ENCODE peak calls at places on chromosome 3, in nine cellular contexts. X, B, W, E, F, C, Y, J and H are unnamed samples.

GRCh38 chr3:32593903-32594525 is 23.4 kb upstream of the DYNC1LI1 start:
- DNase-seq in C (peak; percentile 67), J (no peak), Y (no peak), F (no peak), W (no peak), E (peak; percentile 37), X (no peak), B (no peak), H (no peak)

GRCh38 chr3:122890077-122890484 is 95.2 kb downstream of the SLC49A4 start:
- DNase-seq in B (peak; percentile 19), Y (no peak), J (peak; percentile 81), X (no peak), C (peak; percentile 94), W (no peak), F (peak; percentile 55), E (peak; percentile 67), H (no peak)

GRCh38 chr3:53806182-53807116 is 39.8 kb downstream of the CHDH start:
- DNase-seq in J (peak; percentile 52), E (peak; percentile 28), X (no peak), C (no peak), F (no peak), Y (peak; percentile 53), B (no peak), W (no peak), H (no peak)

GRCh38 chr3:193149998-193150397 is 91.0 kb upstream of the PLAAT1 start:
- DNase-seq in J (no peak), B (no peak), C (no peak), W (no peak), Y (no peak), E (no peak), X (no peak), F (no peak), H (no peak)

GRCh38 chr3:194990454-194991337 is 280.3 kb downstream of the XXYLT1 start:
- DNase-seq in J (no peak), Y (no peak), E (no peak), W (no peak), C (no peak), B (no peak), F (no peak), X (no peak), H (no peak)

GRCh38 chr3:124730920-124731297 is 657 bp downstream of the UMPS start:
- DNase-seq in C (no peak), W (no peak), X (no peak), E (no peak), Y (no peak), J (no peak), F (no peak), B (no peak), H (no peak)

GRCh38 chr3:20040476-20041196 is 390 bp downstream of the KAT2B start:
- DNase-seq in C (peak; percentile 67), Y (peak; percentile 96), J (peak; percentile 91), F (peak; percentile 94), W (peak; percentile 80), B (peak; percentile 84), X (peak; percentile 63), E (peak; percentile 80), H (peak; percentile 55)

GRCh38 chr3:50602675-50603191 is 8.8 kb downstream of the CISH start:
- DNase-seq in Y (no peak), J (no peak), E (no peak), X (no peak), C (peak; percentile 68), B (no peak), F (no peak), W (no peak), H (no peak)

GRCh38 chr3:173403376-173403775 is 5.8 kb downstream of the NLGN1 start:
- DNase-seq in J (no peak), C (no peak), F (no peak), W (no peak), Y (no peak), E (peak; percentile 5), X (no peak), B (no peak), H (no peak)

GRCh38 chr3:107220538-107220937 is 156.7 kb upstream of the CCDC54 start:
- DNase-seq in F (no peak), X (no peak), C (no peak), J (no peak), E (no peak), B (no peak), W (no peak), Y (no peak), H (peak; percentile 13)

GRCh38 chr3:186976802-186977201 is 46.5 kb downstream of the ST6GAL1 start:
- DNase-seq in J (no peak), W (no peak), C (no peak), X (no peak), B (no peak), Y (no peak), E (no peak), F (no peak), H (no peak)

GRCh38 chr3:99413504-99413903 is 224.9 kb upstream of the COL8A1 start:
- DNase-seq in X (no peak), C (peak; percentile 19), B (peak; percentile 38), E (peak; percentile 52), F (no peak), J (no peak), W (no peak), Y (no peak), H (no peak)

GRCh38 chr3:121592856-121593702 is at the start of gene FBXO40:
- DNase-seq in F (peak; percentile 17), B (no peak), E (peak; percentile 9), C (no peak), W (peak; percentile 66), Y (no peak), J (no peak), X (no peak), H (no peak)

GRCh38 chr3:51099794-51100542 is 285.1 kb upstream of the MANF start:
- DNase-seq in C (peak; percentile 46), F (peak; percentile 71), E (peak; percentile 62), J (no peak), X (no peak), Y (no peak), B (peak; percentile 51), W (peak; percentile 64), H (peak; percentile 74)

GRCh38 chr3:8500208-8500961 is 1.2 kb upstream of the LMCD1 start:
- DNase-seq in B (no peak), F (peak; percentile 78), W (peak; percentile 16), E (no peak), Y (no peak), J (no peak), C (no peak), X (no peak), H (peak; percentile 85)

GRCh38 chr3:124850633-124851032 is 36.5 kb downstream of the ITGB5 start:
- DNase-seq in C (no peak), F (peak; percentile 19), W (no peak), E (no peak), Y (no peak), J (peak; percentile 69), B (peak; percentile 50), X (no peak), H (no peak)

GRCh38 chr3:69096299-69096698 is 11.6 kb downstream of the ARL6IP5 start:
- DNase-seq in C (no peak), Y (no peak), E (no peak), B (no peak), X (no peak), J (no peak), W (no peak), F (no peak), H (no peak)
- H3K4me1 ChIP-seq in C (peaks cover 44% of the 10 kb centered on the region), Y (peaks cover 59% of the 10 kb centered on the region), E (peaks cover 26% of the 10 kb centered on the region), B (peaks cover 12% of the 10 kb centered on the region), X (peaks cover 92% of the 10 kb centered on the region), J (peaks cover 48% of the 10 kb centered on the region), W (peaks cover 7% of the 10 kb centered on the region), F (peaks cover 10% of the 10 kb centered on the region), H (peaks cover 12% of the 10 kb centered on the region)

GRCh38 chr3:49015765-49016164 is 2.6 kb downstream of the DALRD3 start:
- DNase-seq in W (no peak), J (no peak), Y (no peak), F (no peak), C (no peak), X (no peak), B (no peak), E (no peak), H (no peak)

GRCh38 chr3:49017646-49017977 is 768 bp downstream of the DALRD3 start:
- DNase-seq in F (no peak), C (no peak), J (peak; percentile 69), B (no peak), Y (no peak), X (no peak), E (no peak), W (no peak), H (no peak)

GRCh38 chr3:49017229-49017615 is 1.2 kb downstream of the DALRD3 start:
- DNase-seq in E (no peak), X (no peak), W (no peak), F (no peak), J (no peak), B (no peak), C (no peak), Y (no peak), H (no peak)

GRCh38 chr3:49017978-49018706 is at the start of gene DALRD3:
- DNase-seq in F (peak; percentile 86), E (peak; percentile 51), C (peak; percentile 65), Y (peak; percentile 92), X (peak; percentile 70), W (peak; percentile 65), J (peak; percentile 81), B (peak; percentile 54), H (peak; percentile 58)

DNA sequence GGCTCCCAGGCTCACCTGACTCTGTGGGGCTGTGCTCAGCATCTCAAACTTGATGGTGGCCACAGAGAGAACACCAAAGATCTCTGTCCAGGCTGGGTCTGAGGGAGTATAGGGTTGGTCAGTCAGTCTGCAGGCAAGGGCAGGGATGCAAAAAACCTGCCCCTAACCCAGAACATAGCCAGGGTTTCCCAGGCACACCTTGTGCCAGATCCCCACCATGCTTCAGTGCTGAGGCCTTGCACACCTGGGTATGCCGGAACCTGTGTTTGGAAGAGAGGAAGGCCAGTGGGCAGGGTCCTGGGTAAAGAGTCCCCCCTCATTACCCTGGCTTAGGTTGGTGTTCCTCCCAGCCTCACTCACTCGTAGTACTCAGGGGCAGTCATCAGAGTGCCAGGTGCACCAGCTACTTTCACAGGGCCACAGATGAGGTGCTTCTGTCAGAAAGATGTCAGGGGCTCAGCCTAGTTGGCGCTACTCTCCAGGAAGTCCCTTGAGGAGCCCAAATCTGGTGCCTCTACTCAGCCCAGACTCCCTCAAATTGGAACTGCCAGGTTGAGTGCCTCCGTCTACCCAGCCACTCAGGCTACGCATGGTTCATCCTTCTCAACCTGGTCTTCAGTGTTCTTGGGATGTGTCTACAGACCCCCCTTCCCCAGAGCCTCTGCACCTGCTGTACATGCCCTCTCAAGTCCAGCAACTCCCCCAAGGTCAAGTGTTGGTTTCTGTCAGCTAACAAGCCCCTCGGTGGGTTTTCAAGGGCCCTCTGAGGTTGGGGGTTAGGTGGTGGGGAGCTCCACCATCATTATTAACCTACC is 1.8 kb downstream of the DALRD3 start:
- DNase-seq in B (no peak), W (no peak), Y (no peak), X (no peak), C (no peak), E (no peak), J (no peak), F (no peak), H (no peak)
- H3K4me1 ChIP-seq in B (no peaks in the 10 kb centered on the region), W (peaks cover 14% of the 10 kb centered on the region), Y (peaks cover 37% of the 10 kb centered on the region), X (peaks cover 35% of the 10 kb centered on the region), C (peaks cover 42% of the 10 kb centered on the region), E (peaks cover 9% of the 10 kb centered on the region), J (peaks cover 56% of the 10 kb centered on the region), F (peaks cover 8% of the 10 kb centered on the region), H (peaks cover 3% of the 10 kb centered on the region)

GRCh38 chr3:196140224-196140623 is 58.3 kb upstream of the TFRC start:
- DNase-seq in J (no peak), Y (no peak), X (no peak), E (no peak), C (no peak), W (no peak), F (no peak), B (peak; percentile 39), H (no peak)
- H3K4me1 ChIP-seq in J (no peaks in the 10 kb centered on the region), Y (no peaks in the 10 kb centered on the region), X (peaks cover 7% of the 10 kb centered on the region), E (no peaks in the 10 kb centered on the region), C (peaks cover 65% of the 10 kb centered on the region), W (no peaks in the 10 kb centered on the region), F (no peaks in the 10 kb centered on the region), B (no peaks in the 10 kb centered on the region), H (peaks cover 3% of the 10 kb centered on the region)

GRCh38 chr3:12357456-12357855 is 68.6 kb downstream of the PPARG start:
- DNase-seq in B (no peak), E (no peak), W (no peak), J (no peak), X (no peak), F (no peak), C (no peak), Y (no peak), H (no peak)
- H3K4me1 ChIP-seq in B (no peaks in the 10 kb centered on the region), E (no peaks in the 10 kb centered on the region), W (peaks cover 6% of the 10 kb centered on the region), J (no peaks in the 10 kb centered on the region), X (no peaks in the 10 kb centered on the region), F (no peaks in the 10 kb centered on the region), C (no peaks in the 10 kb centered on the region), Y (peaks cover 6% of the 10 kb centered on the region), H (no peaks in the 10 kb centered on the region)